ENCODE peak calls at places on chromosomes 6 and 20, in ten cellular contexts. One of them, this sample, is unnamed.

GRCh38 chr6:1059596-1059995 is 252.3 kb upstream of the FOXQ1 start:
- DNase-seq in breast epithelium: no peak
- DNase-seq in body of pancreas: no peak
- DNase-seq in astrocyte: no peak
- DNase-seq in IMR-90: no peak
- DNase-seq in spleen: no peak
- DNase-seq in prostate gland: no peak
- DNase-seq in neuronal stem cell: no peak
- DNase-seq in PC-3: no peak
- DNase-seq in bronchial epithelial cell: no peak
- DNase-seq in this sample: no peak

GRCh38 chr6:166313255-166314070 is 5.3 kb upstream of the PRR18 start:
- DNase-seq in body of pancreas: peak; percentile 36
- DNase-seq in IMR-90: peak; percentile 45
- DNase-seq in astrocyte: peak; percentile 11
- DNase-seq in prostate gland: no peak
- DNase-seq in bronchial epithelial cell: peak; percentile 18
- DNase-seq in spleen: no peak
- DNase-seq in PC-3: peak; percentile 52
- DNase-seq in neuronal stem cell: peak; percentile 31
- DNase-seq in breast epithelium: no peak
- DNase-seq in this sample: peak; percentile 63

GRCh38 chr6:118313208-118313607 is 234.9 kb upstream of the PLN start:
- DNase-seq in bronchial epithelial cell: no peak
- DNase-seq in astrocyte: no peak
- DNase-seq in breast epithelium: no peak
- DNase-seq in spleen: no peak
- DNase-seq in prostate gland: no peak
- DNase-seq in IMR-90: peak; percentile 41
- DNase-seq in neuronal stem cell: no peak
- DNase-seq in body of pancreas: no peak
- DNase-seq in PC-3: no peak
- DNase-seq in this sample: no peak

GRCh38 chr6:112475083-112475482 is 128.0 kb downstream of the RFPL4B start:
- DNase-seq in bronchial epithelial cell: no peak
- DNase-seq in IMR-90: peak; percentile 89
- DNase-seq in spleen: no peak
- DNase-seq in astrocyte: peak; percentile 69
- DNase-seq in breast epithelium: no peak
- DNase-seq in body of pancreas: no peak
- DNase-seq in neuronal stem cell: no peak
- DNase-seq in prostate gland: no peak
- DNase-seq in PC-3: no peak
- DNase-seq in this sample: no peak

GRCh38 chr6:20028562-20028961 is 183.7 kb downstream of the MBOAT1 start:
- DNase-seq in neuronal stem cell: no peak
- DNase-seq in prostate gland: no peak
- DNase-seq in body of pancreas: no peak
- DNase-seq in PC-3: no peak
- DNase-seq in astrocyte: no peak
- DNase-seq in IMR-90: no peak
- DNase-seq in breast epithelium: no peak
- DNase-seq in bronchial epithelial cell: no peak
- DNase-seq in spleen: no peak
- DNase-seq in this sample: no peak

GRCh38 chr6:158972241-158973233 is 27.5 kb downstream of the RSPH3 start:
- DNase-seq in bronchial epithelial cell: peak; percentile 67
- DNase-seq in prostate gland: peak; percentile 15
- DNase-seq in body of pancreas: no peak
- DNase-seq in astrocyte: peak; percentile 30
- DNase-seq in spleen: no peak
- DNase-seq in breast epithelium: no peak
- DNase-seq in IMR-90: peak; percentile 69
- DNase-seq in neuronal stem cell: no peak
- DNase-seq in PC-3: peak; percentile 75
- DNase-seq in this sample: no peak

GRCh38 chr6:41637179-41638001 is 878 bp upstream of the MDFI start:
- DNase-seq in IMR-90: no peak
- DNase-seq in prostate gland: no peak
- DNase-seq in breast epithelium: peak; percentile 30
- DNase-seq in bronchial epithelial cell: no peak
- DNase-seq in astrocyte: no peak
- DNase-seq in neuronal stem cell: no peak
- DNase-seq in body of pancreas: no peak
- DNase-seq in spleen: peak; percentile 58
- DNase-seq in PC-3: peak; percentile 66
- DNase-seq in this sample: no peak

GRCh38 chr6:109523478-109523877 is 40.5 kb upstream of the ZBTB24 start:
- DNase-seq in neuronal stem cell: no peak
- DNase-seq in IMR-90: peak; percentile 40
- DNase-seq in prostate gland: no peak
- DNase-seq in spleen: no peak
- DNase-seq in body of pancreas: no peak
- DNase-seq in astrocyte: peak; percentile 66
- DNase-seq in PC-3: peak; percentile 79
- DNase-seq in breast epithelium: no peak
- DNase-seq in bronchial epithelial cell: peak; percentile 20
- DNase-seq in this sample: no peak

GRCh38 chr20:39909447-39909846 is 779.6 kb downstream of the MAFB start:
- DNase-seq in prostate gland: no peak
- DNase-seq in body of pancreas: peak; percentile 50
- DNase-seq in bronchial epithelial cell: peak; percentile 14
- DNase-seq in IMR-90: no peak
- DNase-seq in neuronal stem cell: no peak
- DNase-seq in PC-3: no peak
- DNase-seq in spleen: peak; percentile 64
- DNase-seq in astrocyte: no peak
- DNase-seq in breast epithelium: no peak
- DNase-seq in this sample: no peak

GRCh38 chr6:84796343-84796742 is 31.9 kb upstream of the TBX18 start:
- DNase-seq in PC-3: no peak
- DNase-seq in IMR-90: no peak
- DNase-seq in body of pancreas: no peak
- DNase-seq in prostate gland: no peak
- DNase-seq in breast epithelium: no peak
- DNase-seq in bronchial epithelial cell: no peak
- DNase-seq in spleen: no peak
- DNase-seq in astrocyte: no peak
- DNase-seq in neuronal stem cell: no peak
- DNase-seq in this sample: no peak

GRCh38 chr6:42013134-42013516 is 37.2 kb upstream of the TAF8 start:
- DNase-seq in IMR-90: peak; percentile 65
- DNase-seq in PC-3: no peak
- DNase-seq in spleen: no peak
- DNase-seq in neuronal stem cell: no peak
- DNase-seq in bronchial epithelial cell: peak; percentile 32
- DNase-seq in prostate gland: no peak
- DNase-seq in breast epithelium: no peak
- DNase-seq in astrocyte: peak; percentile 72
- DNase-seq in body of pancreas: no peak
- DNase-seq in this sample: no peak

GRCh38 chr20:42763015-42763414 is 426.7 kb downstream of the PTPRT start:
- DNase-seq in spleen: no peak
- DNase-seq in IMR-90: no peak
- DNase-seq in body of pancreas: no peak
- DNase-seq in neuronal stem cell: no peak
- DNase-seq in prostate gland: no peak
- DNase-seq in astrocyte: no peak
- DNase-seq in breast epithelium: no peak
- DNase-seq in PC-3: no peak
- DNase-seq in bronchial epithelial cell: no peak
- DNase-seq in this sample: no peak

DNA sequence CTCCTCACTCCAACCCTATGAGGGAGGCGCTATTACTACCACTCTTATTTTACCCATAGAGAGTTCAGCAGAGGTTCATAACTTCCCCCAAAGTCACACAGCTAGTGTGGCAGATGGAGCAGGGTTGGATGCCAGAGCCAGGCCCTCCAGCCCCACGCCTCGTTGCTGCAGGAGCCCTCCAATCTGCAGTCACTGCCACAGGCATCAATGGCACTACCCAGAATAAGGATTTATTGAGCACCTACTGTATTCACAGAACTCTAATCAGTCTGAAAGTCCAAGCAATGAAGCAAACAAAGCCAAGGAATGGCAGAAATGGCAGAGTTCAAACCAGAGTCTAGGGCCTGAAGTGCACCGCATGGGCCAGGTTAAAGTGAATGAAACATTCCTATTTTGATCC is 144.9 kb downstream of the LPA start:
- DNase-seq in prostate gland: no peak
- DNase-seq in IMR-90: no peak
- DNase-seq in body of pancreas: no peak
- DNase-seq in PC-3: no peak
- DNase-seq in bronchial epithelial cell: no peak
- DNase-seq in astrocyte: no peak
- DNase-seq in neuronal stem cell: no peak
- DNase-seq in breast epithelium: no peak
- DNase-seq in spleen: no peak
- DNase-seq in this sample: no peak
- H3K4me3 ChIP-seq in prostate gland: no peak overlapping the region
- H3K4me3 ChIP-seq in IMR-90: no peak overlapping the region
- H3K4me3 ChIP-seq in body of pancreas: no peak overlapping the region
- H3K4me3 ChIP-seq in PC-3: peak overlapping the region; percentile 79
- H3K4me3 ChIP-seq in bronchial epithelial cell: no peak overlapping the region
- H3K4me3 ChIP-seq in astrocyte: no peak overlapping the region
- H3K4me3 ChIP-seq in neuronal stem cell: no peak overlapping the region
- H3K4me3 ChIP-seq in breast epithelium: no peak overlapping the region
- H3K4me3 ChIP-seq in spleen: no peak overlapping the region
- H3K4me3 ChIP-seq in this sample: no peak overlapping the region

DNA sequence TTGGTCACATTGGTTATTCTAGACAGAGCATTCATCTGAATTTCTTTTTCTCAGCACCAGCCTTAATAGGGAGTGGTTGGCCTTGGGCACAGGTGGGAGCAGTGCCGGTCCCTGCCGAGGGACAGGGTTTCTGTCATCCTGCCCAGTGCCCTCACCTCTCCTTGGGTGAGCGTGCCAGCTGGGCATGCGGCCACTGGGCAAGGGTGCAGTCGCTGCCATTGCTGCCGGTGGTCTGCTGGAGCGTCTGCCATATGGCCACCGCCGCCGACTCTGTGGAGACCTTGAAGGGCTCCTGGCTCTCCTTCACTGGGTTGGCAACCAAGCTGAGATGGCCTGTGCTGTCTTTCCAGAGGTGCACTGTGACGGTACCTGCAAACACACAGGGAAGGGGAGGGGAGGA is 16.4 kb upstream of the UQCC2 start:
- DNase-seq in body of pancreas: peak; percentile 90
- DNase-seq in PC-3: no peak
- DNase-seq in spleen: no peak
- DNase-seq in breast epithelium: no peak
- DNase-seq in neuronal stem cell: no peak
- DNase-seq in prostate gland: no peak
- DNase-seq in IMR-90: no peak
- DNase-seq in astrocyte: no peak
- DNase-seq in bronchial epithelial cell: no peak
- DNase-seq in this sample: no peak
- H3K27me3 ChIP-seq in body of pancreas: no peaks in the 10 kb centered on the region
- H3K27me3 ChIP-seq in PC-3: peaks cover 17% of the 10 kb centered on the region
- H3K27me3 ChIP-seq in spleen: no peaks in the 10 kb centered on the region
- H3K27me3 ChIP-seq in breast epithelium: no peaks in the 10 kb centered on the region
- H3K27me3 ChIP-seq in neuronal stem cell: no peaks in the 10 kb centered on the region
- H3K27me3 ChIP-seq in prostate gland: no peaks in the 10 kb centered on the region
- H3K27me3 ChIP-seq in IMR-90: peaks cover 32% of the 10 kb centered on the region
- H3K27me3 ChIP-seq in astrocyte: peaks cover 33% of the 10 kb centered on the region
- H3K27me3 ChIP-seq in bronchial epithelial cell: peaks cover 5% of the 10 kb centered on the region
- H3K27me3 ChIP-seq in this sample: peaks cover 25% of the 10 kb centered on the region

DNA sequence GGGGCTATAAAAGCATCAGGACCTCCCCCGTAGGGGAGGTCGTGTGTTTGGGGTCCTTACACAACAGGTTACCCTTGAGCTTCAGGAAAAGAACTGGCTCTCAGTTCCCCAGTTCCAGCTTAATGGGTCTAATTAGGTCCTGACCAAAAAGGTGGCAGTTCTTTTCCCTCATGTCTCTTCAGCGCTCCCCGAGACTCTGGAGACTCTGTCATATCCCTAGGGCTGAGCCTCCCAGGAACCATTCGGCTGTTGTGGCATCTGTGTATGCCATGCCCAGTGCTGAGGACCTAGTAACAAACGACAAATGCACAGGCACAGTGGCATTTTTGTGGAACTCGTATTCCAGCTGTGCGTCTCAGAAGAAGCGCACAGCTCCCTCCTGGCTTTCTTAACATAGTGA is 14.6 kb downstream of the PRDM1 start:
- DNase-seq in IMR-90: no peak
- DNase-seq in PC-3: no peak
- DNase-seq in spleen: no peak
- DNase-seq in neuronal stem cell: no peak
- DNase-seq in astrocyte: no peak
- DNase-seq in breast epithelium: no peak
- DNase-seq in prostate gland: no peak
- DNase-seq in bronchial epithelial cell: no peak
- DNase-seq in body of pancreas: no peak
- DNase-seq in this sample: no peak
- H3K4me3 ChIP-seq in IMR-90: no peak overlapping the region
- H3K4me3 ChIP-seq in PC-3: no peak overlapping the region
- H3K4me3 ChIP-seq in spleen: peak overlapping the region; percentile 23
- H3K4me3 ChIP-seq in neuronal stem cell: no peak overlapping the region
- H3K4me3 ChIP-seq in astrocyte: no peak overlapping the region
- H3K4me3 ChIP-seq in breast epithelium: peak overlapping the region; percentile 58
- H3K4me3 ChIP-seq in prostate gland: no peak overlapping the region
- H3K4me3 ChIP-seq in bronchial epithelial cell: no peak overlapping the region
- H3K4me3 ChIP-seq in body of pancreas: no peak overlapping the region
- H3K4me3 ChIP-seq in this sample: no peak overlapping the region

GRCh38 chr6:144469144-144469575 is 184.0 kb downstream of the UTRN start:
- DNase-seq in PC-3: no peak
- DNase-seq in astrocyte: no peak
- DNase-seq in neuronal stem cell: no peak
- DNase-seq in breast epithelium: no peak
- DNase-seq in IMR-90: no peak
- DNase-seq in prostate gland: no peak
- DNase-seq in bronchial epithelial cell: no peak
- DNase-seq in spleen: no peak
- DNase-seq in body of pancreas: no peak
- DNase-seq in this sample: no peak

GRCh38 chr6:144468709-144469108 is 183.6 kb downstream of the UTRN start:
- DNase-seq in astrocyte: no peak
- DNase-seq in bronchial epithelial cell: no peak
- DNase-seq in body of pancreas: no peak
- DNase-seq in spleen: no peak
- DNase-seq in breast epithelium: no peak
- DNase-seq in neuronal stem cell: no peak
- DNase-seq in prostate gland: no peak
- DNase-seq in IMR-90: no peak
- DNase-seq in PC-3: no peak
- DNase-seq in this sample: no peak

GRCh38 chr6:144467153-144467762 is 182.1 kb downstream of the UTRN start:
- DNase-seq in breast epithelium: no peak
- DNase-seq in prostate gland: no peak
- DNase-seq in body of pancreas: no peak
- DNase-seq in neuronal stem cell: no peak
- DNase-seq in IMR-90: no peak
- DNase-seq in astrocyte: no peak
- DNase-seq in bronchial epithelial cell: peak; percentile 65
- DNase-seq in PC-3: no peak
- DNase-seq in spleen: no peak
- DNase-seq in this sample: no peak

GRCh38 chr6:144467921-144468320 is 182.8 kb downstream of the UTRN start:
- DNase-seq in astrocyte: no peak
- DNase-seq in breast epithelium: no peak
- DNase-seq in body of pancreas: no peak
- DNase-seq in neuronal stem cell: no peak
- DNase-seq in spleen: no peak
- DNase-seq in prostate gland: no peak
- DNase-seq in IMR-90: no peak
- DNase-seq in bronchial epithelial cell: no peak
- DNase-seq in PC-3: no peak
- DNase-seq in this sample: no peak

GRCh38 chr6:144466716-144467115 is 181.6 kb downstream of the UTRN start:
- DNase-seq in neuronal stem cell: no peak
- DNase-seq in IMR-90: no peak
- DNase-seq in bronchial epithelial cell: no peak
- DNase-seq in astrocyte: no peak
- DNase-seq in PC-3: no peak
- DNase-seq in body of pancreas: no peak
- DNase-seq in prostate gland: no peak
- DNase-seq in spleen: no peak
- DNase-seq in breast epithelium: no peak
- DNase-seq in this sample: no peak
- H3K27me3 ChIP-seq in neuronal stem cell: no peaks in the 10 kb centered on the region
- H3K27me3 ChIP-seq in IMR-90: no peaks in the 10 kb centered on the region
- H3K27me3 ChIP-seq in bronchial epithelial cell: no peaks in the 10 kb centered on the region
- H3K27me3 ChIP-seq in astrocyte: no peaks in the 10 kb centered on the region
- H3K27me3 ChIP-seq in PC-3: no peaks in the 10 kb centered on the region
- H3K27me3 ChIP-seq in body of pancreas: no peaks in the 10 kb centered on the region
- H3K27me3 ChIP-seq in prostate gland: no peaks in the 10 kb centered on the region
- H3K27me3 ChIP-seq in spleen: no peaks in the 10 kb centered on the region
- H3K27me3 ChIP-seq in breast epithelium: no peaks in the 10 kb centered on the region
- H3K27me3 ChIP-seq in this sample: no peaks in the 10 kb centered on the region

This sample was measured in HAP-1.